ENCODE peak calls at places on chromosomes 3 and 15, in five cellular contexts. One of them, this sample, is unnamed. For H3K4me1, the result is how much of the 10 kb centered on the place peaks cover.

GRCh38 chr3:194395201-194395600 is 3.9 kb downstream of the GP5 start:
- DNase-seq in prostate gland: no peak
- DNase-seq in ascending aorta: no peak
- DNase-seq in Panc1: no peak
- DNase-seq in tibial nerve: no peak
- DNase-seq in this sample: no peak

GRCh38 chr3:128319741-128320141 is 146.9 kb downstream of the DNAJB8 start:
- DNase-seq in prostate gland: no peak
- DNase-seq in ascending aorta: peak
- DNase-seq in Panc1: no peak
- DNase-seq in tibial nerve: no peak
- DNase-seq in this sample: no peak

GRCh38 chr15:50148362-50148963 is 29.4 kb upstream of the ATP8B4 start:
- DNase-seq in prostate gland: no peak
- DNase-seq in ascending aorta: no peak
- DNase-seq in Panc1: peak
- DNase-seq in tibial nerve: no peak
- DNase-seq in this sample: no peak

GRCh38 chr3:98817546-98817945 is 54.4 kb downstream of the ST3GAL6 start:
- DNase-seq in prostate gland: no peak
- DNase-seq in ascending aorta: no peak
- DNase-seq in Panc1: peak
- DNase-seq in tibial nerve: no peak
- DNase-seq in this sample: no peak

GRCh38 chr3:123310741-123311140 is 109.0 kb downstream of the SEC22A start:
- DNase-seq in prostate gland: no peak
- DNase-seq in ascending aorta: no peak
- DNase-seq in Panc1: no peak
- DNase-seq in tibial nerve: no peak
- DNase-seq in this sample: no peak

GRCh38 chr15:101428758-101429157 is 60.7 kb downstream of the PCSK6 start:
- DNase-seq in prostate gland: no peak
- DNase-seq in ascending aorta: no peak
- DNase-seq in Panc1: no peak
- DNase-seq in tibial nerve: no peak
- DNase-seq in this sample: no peak

GRCh38 chr3:15223684-15224575 is 17.9 kb downstream of the CAPN7 start:
- DNase-seq in prostate gland: no peak
- DNase-seq in ascending aorta: no peak
- DNase-seq in Panc1: no peak
- DNase-seq in tibial nerve: no peak
- DNase-seq in this sample: no peak

GRCh38 chr15:80228959-80229610 is 22.9 kb downstream of the CTXND1 start:
- DNase-seq in prostate gland: no peak
- DNase-seq in ascending aorta: no peak
- DNase-seq in Panc1: no peak
- DNase-seq in tibial nerve: no peak
- DNase-seq in this sample: peak

GRCh38 chr3:81666502-81667121 is 94.8 kb downstream of the GBE1 start:
- DNase-seq in prostate gland: no peak
- DNase-seq in ascending aorta: no peak
- DNase-seq in Panc1: no peak
- DNase-seq in tibial nerve: no peak
- DNase-seq in this sample: no peak

GRCh38 chr15:90036806-90037509 is 35.8 kb downstream of the ZNF710 start:
- DNase-seq in prostate gland: no peak
- DNase-seq in ascending aorta: peak
- DNase-seq in Panc1: no peak
- DNase-seq in tibial nerve: no peak
- DNase-seq in this sample: peak

GRCh38 chr15:40743466-40743865 is 11.6 kb downstream of the RMDN3 start:
- DNase-seq in prostate gland: no peak
- DNase-seq in ascending aorta: peak
- DNase-seq in Panc1: no peak
- DNase-seq in tibial nerve: no peak
- DNase-seq in this sample: no peak

GRCh38 chr3:195708626-195709481 is 11.9 kb upstream of the MUC20 start:
- DNase-seq in prostate gland: no peak
- DNase-seq in ascending aorta: no peak
- DNase-seq in Panc1: no peak
- DNase-seq in tibial nerve: no peak
- DNase-seq in this sample: no peak

GRCh38 chr15:84960391-84961113 is 21.1 kb upstream of the PDE8A start:
- DNase-seq in prostate gland: no peak
- DNase-seq in ascending aorta: no peak
- DNase-seq in Panc1: no peak
- DNase-seq in tibial nerve: no peak
- DNase-seq in this sample: no peak

GRCh38 chr15:23687143-23687470 is at the start of gene NDN:
- DNase-seq in prostate gland: peak
- DNase-seq in ascending aorta: no peak
- DNase-seq in Panc1: no peak
- DNase-seq in tibial nerve: no peak
- DNase-seq in this sample: peak

GRCh38 chr3:189292667-189293478 is 121.1 kb downstream of the TPRG1 start:
- DNase-seq in prostate gland: peak
- DNase-seq in ascending aorta: no peak
- DNase-seq in Panc1: no peak
- DNase-seq in tibial nerve: no peak
- DNase-seq in this sample: no peak

GRCh38 chr3:186044973-186045372 is 63.9 kb downstream of the ETV5 start:
- DNase-seq in prostate gland: no peak
- DNase-seq in ascending aorta: no peak
- DNase-seq in Panc1: no peak
- DNase-seq in tibial nerve: no peak
- DNase-seq in this sample: no peak

GRCh38 chr15:67059127-67059553 is 6.3 kb upstream of the SMAD3 start:
- DNase-seq in prostate gland: no peak
- DNase-seq in ascending aorta: no peak
- DNase-seq in Panc1: no peak
- DNase-seq in tibial nerve: no peak
- DNase-seq in this sample: no peak

GRCh38 chr3:14204605-14205284 is 26.1 kb downstream of the LSM3 start:
- DNase-seq in prostate gland: no peak
- DNase-seq in ascending aorta: peak
- DNase-seq in Panc1: no peak
- DNase-seq in tibial nerve: peak
- DNase-seq in this sample: no peak

GRCh38 chr3:62823461-62824050 is 51.7 kb downstream of the CADPS start:
- DNase-seq in prostate gland: no peak
- DNase-seq in ascending aorta: no peak
- DNase-seq in Panc1: no peak
- DNase-seq in tibial nerve: no peak
- DNase-seq in this sample: no peak

DNA sequence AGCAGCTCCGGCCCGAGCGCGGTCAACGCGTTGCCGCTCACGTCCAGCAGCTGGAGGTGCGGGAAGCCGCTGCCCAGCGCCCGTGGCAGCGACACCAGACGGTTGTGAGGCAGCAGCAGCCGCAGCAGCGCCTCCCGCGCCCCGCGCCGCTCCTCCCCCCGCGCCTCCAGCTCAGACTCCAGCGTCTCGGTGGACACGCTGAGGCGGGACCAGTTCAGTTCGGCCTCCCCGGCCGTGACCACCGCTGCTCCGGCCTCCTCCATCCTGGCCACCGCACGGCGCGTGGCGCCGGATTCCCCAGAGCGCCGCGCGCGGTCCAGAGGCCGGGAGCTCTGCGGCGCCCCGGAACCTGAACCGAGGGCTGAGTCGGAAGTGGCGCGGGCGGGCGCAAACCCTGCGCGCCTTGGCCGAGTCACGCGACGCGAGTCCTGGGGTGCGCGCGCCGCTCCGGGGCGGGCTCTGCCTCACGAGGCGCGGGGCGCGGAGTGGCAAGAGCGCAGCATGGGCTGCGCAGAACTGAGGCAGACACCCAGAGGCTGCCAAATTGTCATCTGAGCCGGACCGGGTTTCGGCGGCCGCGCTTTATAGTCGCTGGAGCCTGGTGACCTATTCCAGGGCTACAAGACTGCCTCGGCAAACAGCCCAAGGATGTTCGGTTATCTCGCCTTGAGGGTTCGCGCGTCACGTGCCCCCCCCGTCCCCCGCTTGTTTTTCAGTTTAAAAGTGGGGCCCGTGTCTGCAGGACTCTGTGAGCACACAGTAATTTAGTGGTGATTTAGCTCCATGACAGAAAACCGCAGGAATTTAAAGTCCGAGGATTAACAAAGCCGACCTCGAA is at the start of gene LRRC58:
- DNase-seq in prostate gland: peak
- DNase-seq in ascending aorta: peak
- DNase-seq in Panc1: peak
- DNase-seq in tibial nerve: peak
- DNase-seq in this sample: peak
- H3K4me1 ChIP-seq in prostate gland: under half
- H3K4me1 ChIP-seq in ascending aorta: under half
- H3K4me1 ChIP-seq in Panc1: under half
- H3K4me1 ChIP-seq in tibial nerve: under half
- H3K4me1 ChIP-seq in this sample: under half

GRCh38 chr15:99979371-99979770 is 246.1 kb upstream of the LYSMD4 start:
- DNase-seq in prostate gland: no peak
- DNase-seq in ascending aorta: no peak
- DNase-seq in Panc1: no peak
- DNase-seq in tibial nerve: no peak
- DNase-seq in this sample: no peak

GRCh38 chr15:99982662-99983061 is 249.4 kb upstream of the LYSMD4 start:
- DNase-seq in prostate gland: no peak
- DNase-seq in ascending aorta: no peak
- DNase-seq in Panc1: no peak
- DNase-seq in tibial nerve: no peak
- DNase-seq in this sample: no peak

GRCh38 chr15:99981839-99982658 is 248.8 kb upstream of the LYSMD4 start:
- DNase-seq in prostate gland: no peak
- DNase-seq in ascending aorta: no peak
- DNase-seq in Panc1: no peak
- DNase-seq in tibial nerve: no peak
- DNase-seq in this sample: no peak

GRCh38 chr15:99980791-99981190 is 247.6 kb upstream of the LYSMD4 start:
- DNase-seq in prostate gland: no peak
- DNase-seq in ascending aorta: no peak
- DNase-seq in Panc1: no peak
- DNase-seq in tibial nerve: no peak
- DNase-seq in this sample: no peak

DNA sequence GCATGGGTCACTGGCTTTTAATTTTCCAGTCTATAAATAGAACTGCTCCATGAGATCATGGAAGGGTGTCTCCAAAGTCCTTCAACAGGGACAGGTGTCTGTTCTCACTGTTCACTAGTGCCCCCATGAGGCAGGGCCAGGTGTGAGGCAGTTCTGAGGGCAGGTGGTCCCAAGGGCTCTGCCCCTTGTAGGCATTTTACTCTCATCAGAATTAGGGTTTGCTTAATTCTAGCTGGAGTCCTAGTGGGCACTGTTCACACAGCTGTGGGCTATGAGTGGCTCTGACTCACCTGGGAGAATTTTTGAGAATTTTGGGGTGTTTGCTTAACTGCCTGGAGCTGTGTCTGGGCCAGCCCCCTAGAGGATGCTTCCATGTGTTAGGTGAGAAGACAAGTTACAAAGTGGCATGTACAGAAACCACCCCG is 248.0 kb upstream of the LYSMD4 start:
- DNase-seq in prostate gland: no peak
- DNase-seq in ascending aorta: no peak
- DNase-seq in Panc1: no peak
- DNase-seq in tibial nerve: no peak
- DNase-seq in this sample: no peak
- TF ChIP-seq CTCF in prostate gland: no peak
- TF ChIP-seq CTCF in ascending aorta: no peak
- TF ChIP-seq CTCF in Panc1: no peak
- TF ChIP-seq CTCF in tibial nerve: no peak
- TF ChIP-seq CTCF in this sample: no peak

DNA sequence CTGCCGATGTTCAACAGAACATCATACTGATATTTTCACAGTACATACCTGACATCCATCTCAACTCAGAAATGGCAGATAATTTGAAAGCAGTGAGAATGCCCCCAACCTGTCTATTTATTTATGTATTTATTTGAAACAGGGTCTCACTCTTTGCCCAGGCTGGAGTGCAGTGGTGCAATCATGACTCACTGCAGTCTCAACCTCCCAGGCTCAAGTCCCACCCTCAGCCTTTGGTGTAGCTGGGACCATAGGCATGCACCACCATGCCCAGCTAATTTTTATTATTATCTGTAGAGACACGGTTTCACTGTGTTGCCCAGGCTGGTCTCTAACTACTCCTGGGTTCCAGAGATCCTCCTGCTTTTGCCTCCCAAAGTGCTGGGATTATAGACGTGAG is 107.7 kb upstream of the SLC2A2 start:
- DNase-seq in prostate gland: no peak
- DNase-seq in ascending aorta: no peak
- DNase-seq in Panc1: no peak
- DNase-seq in tibial nerve: no peak
- DNase-seq in this sample: no peak
- H3K27ac ChIP-seq in prostate gland: no peak
- H3K27ac ChIP-seq in ascending aorta: no peak
- H3K27ac ChIP-seq in Panc1: no peak
- H3K27ac ChIP-seq in tibial nerve: no peak
- H3K27ac ChIP-seq in this sample: no peak

DNA sequence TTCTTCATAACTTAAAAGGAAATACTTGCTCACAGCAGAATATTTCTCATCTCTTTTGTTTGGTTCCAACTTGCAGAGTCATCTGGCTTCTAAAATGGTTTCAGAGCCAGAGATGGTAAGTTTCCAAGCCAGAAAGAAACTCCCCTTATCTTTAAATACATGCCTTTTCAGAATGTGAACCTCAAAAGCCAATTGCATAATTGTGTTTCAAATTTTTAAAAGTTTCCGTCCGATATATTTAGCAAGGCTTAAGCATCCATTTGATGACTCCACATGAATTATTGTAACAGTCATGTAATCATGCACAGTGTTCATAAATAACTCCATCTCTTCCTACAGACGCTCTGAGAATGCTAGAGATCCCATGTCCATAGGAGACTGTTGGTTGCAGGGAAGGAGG is 40.6 kb upstream of the C3orf80 start:
- DNase-seq in prostate gland: no peak
- DNase-seq in ascending aorta: no peak
- DNase-seq in Panc1: no peak
- DNase-seq in tibial nerve: no peak
- DNase-seq in this sample: no peak
- H3K4me1 ChIP-seq in prostate gland: under half
- H3K4me1 ChIP-seq in ascending aorta: under half
- H3K4me1 ChIP-seq in Panc1: under half
- H3K4me1 ChIP-seq in tibial nerve: under half
- H3K4me1 ChIP-seq in this sample: under half